ENCODE peak calls at places on chromosomes 4 and X, in nine cellular contexts. U is hypothalamus, O is heart left ventricle, J is T-helper 1 cell, E is EL, N is anterior cingulate cortex, S is Right ventricle myocardium superior, I is lower lobe of right lung, C is kidney epithelial cell. V is an unnamed sample.

GRCh38 chrX:65697915-65698796 is 30.7 kb downstream of the MSN start:
- DNase-seq in J (peak), I (peak), E (peak), S (peak), U (no peak), O (peak), C (no peak), N (no peak), V (no peak)

GRCh38 chrX:13398073-13398823 is 78.4 kb upstream of the ATXN3L start:
- DNase-seq in N (no peak), I (peak), S (peak), J (no peak), E (peak), O (no peak), C (peak), U (no peak), V (no peak)

GRCh38 chr4:1026115-1026514 is 14.7 kb downstream of the FGFRL1 start:
- DNase-seq in U (no peak), E (no peak), C (no peak), N (no peak), S (no peak), I (no peak), J (no peak), O (no peak), V (no peak)

GRCh38 chr4:135368826-135369225 is 1167.2 kb upstream of the PABPC4L start:
- DNase-seq in E (peak), S (no peak), U (no peak), C (no peak), O (no peak), J (no peak), I (no peak), N (no peak), V (no peak)

GRCh38 chr4:178165909-178166308 is 723.7 kb upstream of the AGA start:
- DNase-seq in J (no peak), N (no peak), O (no peak), U (no peak), S (no peak), C (no peak), E (no peak), I (no peak), V (peak)

GRCh38 chr4:41882622-41883347 is 52.4 kb upstream of the TMEM33 start:
- DNase-seq in J (no peak), E (peak), I (peak), C (no peak), U (no peak), N (no peak), O (peak), S (peak), V (peak)

GRCh38 chr4:184807797-184808718 is 17.7 kb downstream of the ACSL1 start:
- DNase-seq in J (no peak), N (peak), E (peak), I (no peak), C (no peak), O (no peak), U (no peak), S (no peak), V (no peak)

GRCh38 chr4:111228396-111228795 is 605.5 kb upstream of the PITX2 start:
- DNase-seq in E (peak), U (no peak), S (no peak), O (no peak), J (no peak), N (no peak), I (no peak), C (peak), V (no peak)

GRCh38 chrX:46545111-46546005 is at the start of gene ZNF674:
- DNase-seq in J (peak), C (peak), I (peak), N (peak), E (peak), U (peak), S (peak), O (peak), V (peak)

GRCh38 chr4:48801739-48802138 is 21.7 kb upstream of the FRYL start:
- DNase-seq in U (no peak), O (no peak), E (peak), I (no peak), J (no peak), N (no peak), S (no peak), C (no peak), V (no peak)

GRCh38 chrX:153463556-153463955 is 6.8 kb downstream of the HAUS7 start:
- DNase-seq in S (no peak), I (no peak), C (no peak), J (no peak), U (no peak), E (no peak), O (peak), N (no peak), V (no peak)

GRCh38 chrX:19174401-19175025 is 52.2 kb upstream of the ADGRG2 start:
- DNase-seq in I (no peak), E (peak), C (no peak), N (no peak), U (no peak), J (no peak), S (peak), O (no peak), V (no peak)

GRCh38 chrX:38192007-38192625 is 28.6 kb downstream of the SRPX start:
- DNase-seq in I (no peak), N (no peak), C (no peak), O (no peak), U (no peak), S (no peak), E (no peak), J (no peak), V (peak)

GRCh38 chr4:55762815-55763214 is 56.8 kb upstream of the EXOC1L start:
- DNase-seq in N (no peak), E (no peak), O (no peak), S (no peak), I (no peak), J (no peak), U (no peak), C (no peak), V (no peak)

GRCh38 chrX:131728295-131729145 is 184.6 kb downstream of the OR13H1 start:
- DNase-seq in S (no peak), O (no peak), I (no peak), U (no peak), C (no peak), N (no peak), J (no peak), E (no peak), V (peak)

GRCh38 chr4:172927096-172927495 is 241.5 kb upstream of the GALNT7 start:
- DNase-seq in J (no peak), N (no peak), I (no peak), S (no peak), E (no peak), O (no peak), C (no peak), U (no peak), V (peak)

GRCh38 chr4:106502106-106502699 is 133.6 kb upstream of the GIMD1 start:
- DNase-seq in O (no peak), N (no peak), S (peak), E (peak), I (peak), J (no peak), C (peak), U (no peak), V (peak)

GRCh38 chrX:139971394-139971749 is 6.1 kb upstream of the CXorf66 start:
- DNase-seq in E (no peak), S (no peak), O (no peak), I (no peak), J (no peak), U (no peak), C (no peak), N (no peak), V (no peak)